ENCODE peak calls at places on chromosome 19, in four cellular contexts. V is SK-N-SH, D is HCT116, E is H1. X is an unnamed sample.
A peak's percentile ranks its signal among the peaks of the same experiment; 100 is the strongest.

GRCh38 chr19:2887391-2887914 is 13.3 kb upstream of the ZNF57 start:
- DNase-seq in D (peak; percentile 64), E (no peak), V (peak; percentile 78), X (peak; percentile 87)

GRCh38 chr19:3459322-3459881 is 20.9 kb downstream of the SMIM24 start:
- DNase-seq in V (peak; percentile 95), D (no peak), E (no peak), X (no peak)

GRCh38 chr19:53871448-53871847 is 3.8 kb downstream of the MYADM start:
- DNase-seq in V (no peak), D (no peak), E (no peak), X (no peak)

GRCh38 chr19:8158411-8159074 is 9.2 kb upstream of the FBN3 start:
- DNase-seq in E (no peak), D (peak; percentile 79), V (peak; percentile 78), X (peak; percentile 50)

GRCh38 chr19:18419699-18420460 is 682 bp downstream of the SSBP4 start:
- DNase-seq in D (no peak), V (peak; percentile 79), E (no peak), X (no peak)

GRCh38 chr19:48533770-48534169 is 18.2 kb upstream of the SULT2B1 start:
- DNase-seq in V (no peak), D (no peak), E (no peak), X (no peak)

GRCh38 chr19:18717601-18718000 is 34.1 kb downstream of the CRTC1 start:
- DNase-seq in E (no peak), D (no peak), V (no peak), X (no peak)

GRCh38 chr19:33797821-33798633 is 1.4 kb downstream of the KCTD15 start:
- DNase-seq in V (peak; percentile 82), E (no peak), D (no peak), X (no peak)

GRCh38 chr19:16631465-16631864 is 3.5 kb upstream of the MED26 start:
- DNase-seq in D (no peak), E (no peak), V (no peak), X (no peak)

GRCh38 chr19:19751846-19752245 is 18.9 kb upstream of the ZNF14 start:
- DNase-seq in D (no peak), E (no peak), V (no peak), X (no peak)

GRCh38 chr19:19750842-19751790 is 18.2 kb upstream of the ZNF14 start:
- DNase-seq in V (peak; percentile 17), D (no peak), E (no peak), X (no peak)

GRCh38 chr19:19749332-19750130 is 16.6 kb upstream of the ZNF14 start:
- DNase-seq in E (no peak), V (no peak), D (no peak), X (no peak)

GRCh38 chr19:19750131-19750841 is 17.4 kb upstream of the ZNF14 start:
- DNase-seq in E (no peak), V (no peak), D (no peak), X (no peak)

GRCh38 chr19:19752760-19753403 is 20.0 kb upstream of the ZNF14 start:
- DNase-seq in V (peak; percentile 18), D (no peak), E (no peak), X (no peak)
- TF ChIP-seq JUND in V (no peak), D (no peak), E (no peak), X (no peak)

GRCh38 chr19:51573331-51573730 is 2.2 kb downstream of the ZNF175 start:
- DNase-seq in V (no peak), E (no peak), D (no peak), X (no peak)
- TF ChIP-seq JUND in V (no peak), E (no peak), D (no peak), X (no peak)

GRCh38 chr19:35673121-35673804 is 6.9 kb downstream of the UPK1A start:
- DNase-seq in E (peak; percentile 21), V (peak; percentile 84), D (peak; percentile 53), X (peak; percentile 54)

GRCh38 chr19:35670686-35671085 is 4.4 kb downstream of the UPK1A start:
- DNase-seq in D (no peak), E (no peak), V (no peak), X (no peak)

GRCh38 chr19:35669566-35669965 is 3.2 kb downstream of the UPK1A start:
- DNase-seq in D (no peak), E (no peak), V (no peak), X (no peak)

GRCh38 chr19:35669974-35670373 is 3.7 kb downstream of the UPK1A start:
- DNase-seq in E (no peak), D (no peak), V (no peak), X (no peak)

GRCh38 chr19:35671818-35672217 is 5.5 kb downstream of the UPK1A start:
- DNase-seq in D (no peak), V (no peak), E (no peak), X (no peak)
- TF ChIP-seq JUND in D (no peak), V (no peak), E (no peak), X (no peak)

GRCh38 chr19:5943623-5944022 is 29.6 kb downstream of the CAPS start:
- DNase-seq in D (no peak), E (no peak), V (no peak), X (no peak)
- TF ChIP-seq JUND in D (no peak), E (no peak), V (no peak), X (no peak)

GRCh38 chr19:13985771-13986347 is 20.3 kb downstream of the RFX1 start:
- DNase-seq in V (no peak), E (no peak), D (no peak), X (no peak)
- TF ChIP-seq JUND in V (no peak), E (no peak), D (no peak), X (no peak)

GRCh38 chr19:47324502-47324901 is 7.5 kb upstream of the C5AR2 start:
- DNase-seq in V (no peak), E (no peak), D (no peak), X (no peak)
- TF ChIP-seq JUND in V (no peak), E (no peak), D (no peak), X (no peak)

GRCh38 chr19:10516671-10517286 is 468 bp downstream of the S1PR5 start:
- DNase-seq in E (no peak), D (no peak), V (no peak), X (no peak)

GRCh38 chr19:10516064-10516385 is 1.2 kb downstream of the S1PR5 start:
- DNase-seq in V (no peak), E (no peak), D (no peak), X (no peak)

GRCh38 chr19:10517760-10518443 is 655 bp upstream of the S1PR5 start:
- DNase-seq in E (no peak), V (peak; percentile 69), D (no peak), X (no peak)

GRCh38 chr19:10518444-10519361 is 1.5 kb upstream of the S1PR5 start:
- DNase-seq in E (no peak), D (no peak), V (peak; percentile 51), X (no peak)

GRCh38 chr19:10517361-10517759 is at the start of gene S1PR5:
- DNase-seq in D (no peak), V (peak; percentile 70), E (no peak), X (no peak)
- TF ChIP-seq JUND in D (no peak), V (no peak), E (no peak), X (no peak)

DNA sequence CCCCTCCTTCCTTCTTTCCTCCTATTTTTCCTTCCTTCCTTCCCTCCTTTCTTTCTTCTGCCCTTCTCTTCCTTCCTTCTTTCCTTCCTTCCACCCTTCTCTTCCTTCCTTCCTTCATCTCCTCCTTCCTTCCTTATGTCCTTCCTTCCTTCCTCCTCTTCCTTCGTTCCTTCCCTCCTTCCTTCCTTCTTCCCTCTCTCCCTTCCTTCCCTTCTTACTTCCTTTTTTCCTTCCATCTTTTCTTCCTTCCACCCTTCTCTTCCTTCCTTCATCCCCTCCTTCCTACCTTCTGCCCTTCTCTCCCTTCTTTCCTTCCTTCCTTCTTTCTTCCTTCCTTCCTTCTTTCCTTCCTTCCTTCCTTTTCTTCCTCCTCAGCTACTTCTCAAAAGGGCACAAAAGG is 287.3 kb upstream of the ZNF507 start:
- DNase-seq in E (no peak), D (no peak), V (no peak), X (no peak)
- TF ChIP-seq JUND in E (no peak), D (no peak), V (no peak), X (no peak)

X was measured in T47D.